ENCODE peak calls at places on chromosomes 16 and 17, in ten cellular contexts. R is WERI-Rb-1, H is GM12865, J is endothelial cell of umbilical vein, Y is lower lobe of right lung, Z is body of pancreas, U is fibroblast of mammary gland, F is adrenal gland, L is lower leg skin, N is H9. B is an unnamed sample.

GRCh38 chr16:11017499-11017898 is 73.1 kb downstream of the CLEC16A start:
- DNase-seq in N (no peak), J (no peak), Z (no peak), R (no peak), U (no peak), Y (no peak), L (no peak), H (no peak), F (no peak), B (no peak)

GRCh38 chr17:79527286-79527685 is 83.6 kb downstream of the RBFOX3 start:
- DNase-seq in N (no peak), Y (no peak), R (no peak), U (no peak), F (no peak), H (no peak), L (no peak), Z (no peak), J (no peak), B (no peak)

GRCh38 chr17:42279776-42280630 is 3.8 kb upstream of the STAT5B start:
- DNase-seq in R (no peak), Y (no peak), H (no peak), J (no peak), U (no peak), F (peak), L (peak), Z (no peak), N (peak), B (no peak)

GRCh38 chr16:11114366-11115164 is 141.4 kb downstream of the SOCS1 start:
- DNase-seq in R (no peak), N (no peak), Y (no peak), U (no peak), F (no peak), L (no peak), Z (no peak), H (peak), J (no peak), B (no peak)

GRCh38 chr17:15509095-15509494 is 41.7 kb upstream of the CDRT4 start:
- DNase-seq in Y (no peak), Z (no peak), L (no peak), R (no peak), J (no peak), N (no peak), U (no peak), H (no peak), F (no peak), B (no peak)

GRCh38 chr16:70649300-70649699 is 2.9 kb downstream of the IL34 start:
- DNase-seq in R (no peak), H (no peak), J (no peak), F (no peak), N (no peak), U (no peak), L (no peak), Y (no peak), Z (no peak), B (no peak)

GRCh38 chr17:31321971-31322370 is 549 bp upstream of the EVI2A start:
- DNase-seq in L (no peak), H (no peak), J (no peak), U (no peak), Z (no peak), N (no peak), Y (no peak), R (no peak), F (no peak), B (no peak)

GRCh38 chr17:65683428-65683827 is 122.0 kb upstream of the AXIN2 start:
- DNase-seq in Z (no peak), F (no peak), N (peak), Y (no peak), U (no peak), L (no peak), H (no peak), J (no peak), R (no peak), B (no peak)

GRCh38 chr16:4213721-4214120 is 28.2 kb downstream of the SRL start:
- DNase-seq in J (no peak), Z (no peak), F (peak), H (no peak), Y (no peak), N (no peak), U (peak), R (no peak), L (no peak), B (no peak)

GRCh38 chr16:31107465-31107867 is 720 bp upstream of the BCKDK start:
- DNase-seq in Z (no peak), U (no peak), H (peak), N (no peak), R (peak), Y (no peak), F (no peak), L (no peak), J (no peak), B (peak)

GRCh38 chr17:31550389-31551056 is 159.0 kb downstream of the RAB11FIP4 start:
- DNase-seq in R (no peak), Y (peak), L (no peak), F (no peak), N (no peak), J (peak), Z (no peak), U (peak), H (no peak), B (no peak)

GRCh38 chr17:61245706-61246135 is 153.9 kb upstream of the TBX2 start:
- DNase-seq in U (no peak), L (no peak), J (no peak), F (no peak), Z (no peak), H (no peak), Y (no peak), N (peak), R (no peak), B (no peak)

GRCh38 chr17:1907818-1908698 is 78.3 kb downstream of the RPA1 start:
- DNase-seq in Y (no peak), U (peak), L (no peak), R (peak), Z (no peak), H (peak), N (peak), F (no peak), J (peak), B (peak)

GRCh38 chr17:50482516-50482915 is 3.9 kb downstream of the RSAD1 start:
- DNase-seq in F (peak), H (peak), N (peak), U (peak), R (peak), Z (peak), Y (peak), J (peak), L (peak), B (peak)

GRCh38 chr16:82761236-82761635 is 134.5 kb downstream of the CDH13 start:
- DNase-seq in L (peak), U (peak), Z (peak), F (peak), N (no peak), H (no peak), J (peak), Y (peak), R (no peak), B (no peak)

GRCh38 chr17:79923974-79924638 is 84.9 kb upstream of the CBX4 start:
- DNase-seq in F (peak), Z (no peak), H (peak), N (peak), R (peak), Y (no peak), U (no peak), L (no peak), J (peak), B (peak)

GRCh38 chr17:9371019-9371418 is 204.6 kb downstream of the STX8 start:
- DNase-seq in F (peak), Y (no peak), Z (no peak), J (peak), R (no peak), L (no peak), H (peak), U (peak), N (no peak), B (no peak)

GRCh38 chr16:11155284-11155806 is 100.7 kb downstream of the SOCS1 start:
- DNase-seq in L (no peak), H (no peak), R (no peak), N (no peak), J (no peak), U (peak), Z (no peak), F (peak), Y (no peak), B (no peak)

GRCh38 chr17:33875973-33876372 is 379.1 kb upstream of the CCL2 start:
- DNase-seq in J (no peak), U (no peak), Y (no peak), N (no peak), Z (no peak), F (no peak), L (no peak), R (no peak), H (no peak), B (no peak)

GRCh38 chr17:74734256-74734655 is 2.8 kb upstream of the RAB37 start:
- DNase-seq in J (no peak), F (no peak), U (no peak), Y (no peak), L (no peak), R (no peak), N (no peak), H (no peak), Z (no peak), B (no peak)

GRCh38 chr17:56933151-56933745 is 19.4 kb upstream of the TRIM25 start:
- DNase-seq in R (no peak), F (no peak), Y (no peak), L (no peak), H (no peak), N (no peak), U (no peak), Z (no peak), J (no peak), B (no peak)

GRCh38 chr16:29990033-29990432 is 5.4 kb downstream of the HIRIP3 start:
- DNase-seq in Y (peak), F (no peak), J (no peak), H (no peak), N (no peak), Z (no peak), L (no peak), R (no peak), U (no peak), B (no peak)

GRCh38 chr17:76527430-76528111 is 9.9 kb downstream of the CYGB start:
- DNase-seq in U (peak), R (no peak), H (peak), L (no peak), J (peak), F (peak), Z (peak), Y (peak), N (peak), B (peak)

GRCh38 chr16:23081675-23082119 is 67.6 kb downstream of the USP31 start:
- DNase-seq in U (peak), Y (no peak), R (no peak), H (no peak), L (no peak), N (no peak), F (no peak), Z (no peak), J (peak), B (no peak)

GRCh38 chr17:47316316-47316715 is 7.4 kb upstream of the EFCAB13 start:
- DNase-seq in Y (no peak), J (peak), U (peak), R (no peak), L (no peak), N (no peak), F (no peak), Z (no peak), H (no peak), B (no peak)

GRCh38 chr17:76327689-76328088 is 19.6 kb upstream of the QRICH2 start:
- DNase-seq in F (peak), Y (peak), Z (no peak), N (no peak), R (no peak), H (no peak), L (no peak), U (no peak), J (no peak), B (no peak)

GRCh38 chr17:67520916-67521772 is 144.1 kb downstream of the PITPNC1 start:
- DNase-seq in F (no peak), H (no peak), Y (no peak), R (no peak), N (peak), L (peak), Z (no peak), J (no peak), U (peak), B (no peak)

GRCh38 chr16:72905581-72905980 is 142.3 kb downstream of the ZFHX3 start:
- DNase-seq in L (no peak), N (no peak), Y (no peak), R (no peak), J (no peak), Z (no peak), U (peak), H (no peak), F (no peak), B (no peak)

GRCh38 chr17:74763565-74764387 is 12.4 kb downstream of the NAT9 start:
- DNase-seq in N (no peak), F (peak), R (no peak), U (no peak), J (no peak), Y (no peak), L (no peak), Z (no peak), H (no peak), B (no peak)

GRCh38 chr17:32783602-32784001 is 93.3 kb downstream of the MYO1D start:
- DNase-seq in F (no peak), R (no peak), N (no peak), Z (no peak), U (peak), L (no peak), J (peak), H (peak), Y (no peak), B (no peak)

GRCh38 chr16:19044781-19045180 is 22.6 kb upstream of the COQ7 start:
- DNase-seq in U (peak), R (no peak), H (no peak), L (no peak), F (no peak), Z (no peak), Y (no peak), N (no peak), J (no peak), B (no peak)

GRCh38 chr16:2090819-2091721 is 43.3 kb downstream of the TSC2 start:
- DNase-seq in Y (peak), R (no peak), F (peak), N (peak), U (peak), L (no peak), Z (peak), J (peak), H (peak), B (peak)

GRCh38 chr16:88264641-88265285 is 118.0 kb upstream of the ZNF469 start:
- DNase-seq in F (peak), N (peak), H (peak), J (peak), Y (peak), Z (peak), L (peak), R (peak), U (peak), B (peak)
- TF ChIP-seq CTCF in F (no peak), N (no peak), H (no peak), J (no peak), Y (no peak), Z (no peak), L (no peak), R (no peak), U (no peak), B (no peak)

DNA sequence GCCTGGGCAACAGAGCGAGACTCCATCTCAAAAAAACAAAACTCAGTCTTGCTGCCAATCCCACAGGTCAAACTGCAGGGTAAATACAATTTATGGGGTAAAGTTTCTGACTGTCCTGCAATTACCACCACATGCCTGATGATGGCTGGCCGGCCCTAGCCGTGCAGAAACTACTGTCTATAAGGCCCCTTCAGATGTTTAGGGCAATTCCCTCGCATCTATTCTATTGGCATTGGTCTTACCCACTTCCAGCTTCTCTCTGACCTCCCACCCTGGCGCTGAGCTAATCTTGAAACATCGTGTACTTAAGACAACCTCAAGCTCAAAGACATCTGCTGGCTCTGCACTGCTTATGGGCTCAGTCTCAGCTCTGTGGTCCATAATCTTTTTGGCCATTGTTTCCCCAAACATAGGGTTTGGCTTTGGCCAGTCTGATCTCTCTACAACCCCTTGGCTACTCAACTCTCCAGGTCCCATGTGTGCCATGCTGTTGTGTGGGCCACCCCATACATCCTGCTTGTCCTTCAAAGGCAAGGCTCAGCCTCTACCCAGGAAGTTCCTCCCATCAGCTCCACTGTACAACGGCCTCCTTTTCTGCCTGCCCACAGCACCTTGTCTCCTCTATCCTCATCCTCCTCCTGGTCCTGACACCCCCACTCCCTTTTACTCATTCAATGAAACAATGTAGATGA is 16.6 kb downstream of the MAP3K14 start:
- DNase-seq in Z (no peak), J (no peak), F (no peak), U (no peak), N (no peak), H (peak), L (no peak), Y (no peak), R (peak), B (no peak)
- TF ChIP-seq CTCF in Z (no peak), J (no peak), F (no peak), U (no peak), N (no peak), H (no peak), L (no peak), Y (no peak), R (no peak), B (no peak)

GRCh38 chr17:20116683-20117309 is 107.6 kb downstream of the SPECC1 start:
- DNase-seq in R (peak), J (peak), L (no peak), Z (peak), Y (no peak), N (peak), H (peak), U (peak), F (peak), B (peak)
- TF ChIP-seq CTCF in R (peak), J (peak), L (no peak), Z (peak), Y (peak), N (peak), H (peak), U (peak), F (peak), B (peak)

GRCh38 chr16:85961988-85962915 is 63.3 kb downstream of the IRF8 start:
- DNase-seq in F (no peak), Z (no peak), J (no peak), Y (no peak), N (no peak), R (no peak), U (no peak), L (no peak), H (no peak), B (no peak)
- TF ChIP-seq CTCF in F (no peak), Z (no peak), J (no peak), Y (no peak), N (peak), R (no peak), U (no peak), L (no peak), H (no peak), B (no peak)

GRCh38 chr17:80984749-80985148 is 6.9 kb upstream of the CHMP6 start:
- DNase-seq in Y (no peak), U (peak), H (no peak), J (no peak), L (no peak), Z (no peak), F (no peak), R (no peak), N (peak), B (no peak)
- TF ChIP-seq CTCF in Y (no peak), U (peak), H (no peak), J (no peak), L (no peak), Z (no peak), F (no peak), R (no peak), N (peak), B (no peak)

GRCh38 chr16:50821586-50821985 is 79.7 kb downstream of the CYLD start:
- DNase-seq in R (no peak), F (no peak), H (no peak), Z (no peak), Y (no peak), N (no peak), J (no peak), U (peak), L (peak), B (no peak)
- TF ChIP-seq CTCF in R (no peak), F (no peak), H (no peak), Z (no peak), Y (no peak), N (peak), J (no peak), U (peak), L (no peak), B (no peak)